ENCODE peak calls at places on chromosomes 4 and X, in six cellular contexts. T is GM12878, G is H1, B is K562, H is HepG2, Y is GM23338. F is an unnamed sample.

GRCh38 chr4:3868841-3869572 is 102.8 kb downstream of the ADRA2C start:
- DNase-seq in B (no peak), G (no peak), H (no peak), T (no peak), Y (no peak), F (no peak)

GRCh38 chr4:153095448-153096204 is 108.6 kb upstream of the TRIM2 start:
- DNase-seq in Y (no peak), G (no peak), H (peak), B (no peak), T (no peak), F (no peak)

GRCh38 chr4:186149872-186150271 is 41.5 kb upstream of the CYP4V2 start:
- DNase-seq in H (peak), T (no peak), Y (peak), B (no peak), G (peak), F (no peak)

GRCh38 chr4:98746530-98746929 is 88.1 kb upstream of the TSPAN5 start:
- DNase-seq in Y (no peak), G (no peak), H (no peak), B (no peak), T (no peak), F (no peak)

GRCh38 chr4:102657206-102657605 is 103.6 kb downstream of the MANBA start:
- DNase-seq in B (no peak), T (no peak), H (no peak), Y (no peak), G (no peak), F (no peak)

GRCh38 chrX:79263550-79263949 is 103.6 kb downstream of the ITM2A start:
- DNase-seq in Y (no peak), T (no peak), B (no peak), H (no peak), G (no peak), F (no peak)

GRCh38 chr4:2537011-2537830 is 774 bp downstream of the FAM193A start:
- DNase-seq in Y (peak), T (no peak), H (peak), B (peak), G (no peak), F (peak)

GRCh38 chr4:137664055-137664405 is 131.7 kb upstream of the PCDH18 start:
- DNase-seq in G (no peak), H (no peak), Y (peak), T (no peak), B (no peak), F (no peak)

GRCh38 chr4:2243682-2244380 is 1.9 kb upstream of the HAUS3 start:
- DNase-seq in G (no peak), B (no peak), Y (no peak), T (no peak), H (peak), F (peak)

GRCh38 chr4:174512745-174513144 is 9.5 kb downstream of the HPGD start:
- DNase-seq in G (no peak), Y (no peak), H (no peak), T (no peak), B (no peak), F (no peak)

GRCh38 chr4:40514409-40515025 is 115.1 kb downstream of the RBM47 start:
- DNase-seq in B (peak), H (peak), T (no peak), G (no peak), Y (no peak), F (no peak)

GRCh38 chr4:87819281-87819919 is 13.4 kb upstream of the MEPE start:
- DNase-seq in Y (peak), H (peak), B (peak), G (no peak), T (no peak), F (peak)

GRCh38 chrX:71163010-71163409 is 18.4 kb downstream of the NLGN3 start:
- DNase-seq in B (no peak), G (no peak), T (no peak), Y (peak), H (no peak), F (peak)

GRCh38 chrX:110563276-110563675 is 204.6 kb downstream of the RTL9 start:
- DNase-seq in T (no peak), Y (no peak), H (no peak), B (no peak), G (no peak), F (no peak)

GRCh38 chr4:108772402-108772801 is 9.5 kb upstream of the ETNPPL start:
- DNase-seq in Y (no peak), G (no peak), B (no peak), T (no peak), H (no peak), F (no peak)

GRCh38 chrX:2145672-2146412 is 354.9 kb downstream of the DHRSX start:
- DNase-seq in H (no peak), G (no peak), Y (no peak), T (no peak), B (no peak), F (no peak)

GRCh38 chr4:89001647-89002518 is 55.1 kb downstream of the FAM13A start:
- DNase-seq in H (no peak), B (no peak), G (no peak), Y (no peak), T (no peak), F (no peak)

GRCh38 chrX:74449322-74449936 is 28.1 kb downstream of the SLC16A2 start:
- DNase-seq in B (no peak), H (no peak), T (no peak), G (no peak), Y (no peak), F (no peak)

GRCh38 chr4:45241976-45242375 is 515.6 kb upstream of the GNPDA2 start:
- DNase-seq in T (no peak), H (no peak), Y (no peak), B (no peak), G (no peak), F (no peak)

GRCh38 chrX:133838761-133839676 is 146.4 kb downstream of the GPC3 start:
- DNase-seq in T (no peak), G (peak), Y (peak), B (peak), H (no peak), F (peak)
- TF ChIP-seq CREB1 in T (no peak), G (no peak), Y (no peak), B (no peak), H (no peak), F (no peak)

GRCh38 chrX:150643958-150644357 is 49.2 kb upstream of the MTMR1 start:
- DNase-seq in Y (no peak), B (no peak), G (no peak), H (no peak), T (no peak), F (no peak)

GRCh38 chrX:150643271-150643670 is 49.9 kb upstream of the MTMR1 start:
- DNase-seq in H (no peak), Y (no peak), G (no peak), T (no peak), B (no peak), F (no peak)

GRCh38 chrX:150649096-150649870 is 43.9 kb upstream of the MTMR1 start:
- DNase-seq in T (no peak), B (no peak), H (no peak), Y (no peak), G (no peak), F (no peak)

GRCh38 chrX:150647331-150647730 is 45.9 kb upstream of the MTMR1 start:
- DNase-seq in Y (no peak), T (no peak), H (no peak), B (no peak), G (no peak), F (no peak)

DNA sequence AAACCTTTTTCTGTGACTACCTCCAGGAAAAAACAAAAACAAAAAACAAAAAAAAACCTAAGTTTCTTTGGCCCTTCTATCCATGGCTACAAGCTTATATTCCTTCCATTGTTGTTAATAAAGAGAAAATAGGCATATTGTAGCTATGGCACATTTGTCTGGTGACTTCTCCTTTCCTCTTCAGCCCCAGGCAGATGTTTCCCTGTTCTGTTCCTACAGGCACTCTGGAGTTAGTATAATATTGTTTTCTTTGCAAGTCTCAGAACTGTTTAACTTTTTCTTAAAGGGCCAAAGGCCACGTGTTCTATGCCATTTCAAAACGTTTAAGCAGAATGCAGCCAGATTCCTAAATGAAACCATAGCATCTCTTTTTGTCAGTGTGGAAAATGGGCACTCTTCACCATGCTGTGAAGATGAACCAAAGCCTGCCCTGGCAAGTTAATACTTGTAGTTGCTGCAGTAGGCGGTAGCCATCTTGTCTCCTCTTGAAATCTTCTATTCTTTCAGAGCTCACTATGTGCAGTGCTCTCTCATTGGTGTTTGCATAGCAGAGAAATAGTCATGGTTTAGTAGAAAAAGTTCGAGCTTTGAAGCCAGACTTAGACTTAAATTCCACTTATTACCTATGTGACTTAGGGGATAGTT is 44.8 kb upstream of the MTMR1 start:
- DNase-seq in G (no peak), H (no peak), B (no peak), Y (no peak), T (no peak), F (no peak)
- TF ChIP-seq CREB1 in G (no peak), H (no peak), B (no peak), Y (no peak), T (no peak), F (no peak)

GRCh38 chr4:110059556-110060191 is 138.7 kb downstream of the ELOVL6 start:
- DNase-seq in T (peak), G (no peak), B (no peak), Y (no peak), H (no peak), F (no peak)
- TF ChIP-seq CREB1 in T (no peak), G (no peak), B (no peak), Y (no peak), H (no peak), F (no peak)

DNA sequence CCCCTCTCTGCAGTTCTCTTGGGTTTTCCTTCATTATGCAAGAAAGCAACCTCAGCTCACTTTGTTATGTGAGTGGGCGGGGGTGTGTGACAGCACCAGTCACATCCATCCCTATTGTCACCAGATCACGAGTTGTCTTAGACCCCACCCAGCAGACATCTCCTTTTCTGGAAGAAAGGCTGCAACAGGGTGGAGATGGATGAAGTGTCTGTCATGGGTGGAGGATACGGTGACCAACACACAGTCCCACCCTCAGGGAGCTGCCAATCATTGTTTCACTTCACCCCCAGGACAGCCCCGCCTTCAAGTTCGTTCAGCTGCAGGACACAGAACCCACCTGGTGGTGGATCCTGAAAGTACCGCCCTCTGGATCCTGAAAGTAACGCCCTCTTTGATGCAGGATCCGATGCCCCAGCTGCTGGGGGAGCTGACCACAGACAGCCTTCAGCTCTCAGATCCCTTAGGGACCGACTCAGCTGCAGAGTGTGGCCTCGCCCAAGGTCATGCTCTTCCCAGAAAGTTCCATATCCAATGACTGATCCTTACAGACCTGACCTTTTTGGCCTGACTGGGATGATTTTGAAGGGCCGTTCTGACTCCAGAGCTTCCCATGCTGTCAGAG is 79.7 kb downstream of the SMIM20 start:
- DNase-seq in B (peak), Y (peak), G (peak), T (no peak), H (peak), F (peak)
- TF ChIP-seq CREB1 in B (no peak), Y (no peak), G (no peak), T (no peak), H (no peak), F (no peak)

DNA sequence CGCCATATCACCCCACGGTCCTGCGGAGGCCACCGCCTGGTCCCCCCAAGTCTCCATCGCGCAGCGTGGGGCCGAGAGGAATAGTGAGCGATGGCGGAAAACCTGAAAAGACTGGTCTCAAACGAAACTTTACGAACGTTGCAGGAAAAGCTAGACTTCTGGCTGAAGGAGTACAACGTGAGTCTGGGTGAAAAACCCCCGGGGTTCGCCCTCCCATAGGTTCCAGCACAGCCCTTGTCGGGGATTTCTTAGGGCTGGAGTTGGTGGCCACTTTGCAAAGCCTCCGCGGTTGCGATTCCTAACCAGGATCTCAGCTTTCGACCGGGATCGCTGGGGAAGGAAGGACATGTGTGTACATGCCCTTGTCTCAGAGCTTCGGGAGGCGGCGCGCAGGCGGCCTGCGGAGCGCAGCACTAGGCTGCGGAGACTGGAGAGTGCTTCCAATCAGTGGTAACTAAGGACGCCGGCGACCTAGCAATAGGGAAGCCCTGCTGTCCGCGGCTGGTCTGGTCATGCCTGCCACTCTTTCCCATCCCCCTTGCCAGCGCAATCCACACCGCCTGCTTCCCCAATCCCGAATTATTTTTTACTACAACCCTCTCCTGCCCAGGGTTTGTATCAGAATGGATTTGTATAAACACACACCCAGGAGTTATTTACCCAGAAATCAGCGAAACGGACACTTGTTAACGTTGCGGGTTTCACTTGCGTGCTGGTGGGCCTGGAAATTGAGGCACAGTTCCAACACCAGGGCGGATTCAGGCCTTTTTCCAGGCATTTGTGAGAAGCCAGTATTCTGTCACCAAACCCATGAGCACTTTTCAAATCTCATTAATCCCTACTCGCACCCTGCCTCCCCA is 741 bp downstream of the SPATA18 start:
- DNase-seq in G (peak), H (peak), Y (peak), B (no peak), T (no peak), F (peak)
- TF ChIP-seq CREB1 in G (no peak), H (no peak), Y (no peak), B (no peak), T (no peak), F (no peak)

DNA sequence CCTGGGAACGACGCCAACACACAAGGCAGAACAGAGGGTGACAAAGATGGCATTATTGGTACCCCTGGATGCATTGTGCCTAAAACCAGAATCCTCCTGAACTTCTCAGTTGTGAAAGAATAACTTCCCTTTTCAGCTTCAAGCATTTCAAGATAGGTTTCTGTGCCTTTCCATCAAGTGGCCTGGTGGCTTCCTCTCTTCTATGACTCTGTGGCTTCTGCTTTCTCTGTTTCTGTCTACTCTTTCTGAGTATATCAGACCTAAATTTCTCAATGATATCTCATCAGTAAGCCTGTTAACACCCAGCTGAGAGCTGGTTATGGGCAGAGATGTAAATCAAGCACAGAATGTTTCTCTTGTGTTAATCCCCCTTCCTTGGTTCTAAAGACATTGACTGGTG is 21.4 kb upstream of the FAM9B start:
- DNase-seq in B (no peak), G (no peak), Y (no peak), H (no peak), T (no peak), F (no peak)
- TF ChIP-seq CREB1 in B (no peak), G (no peak), Y (no peak), H (no peak), T (no peak), F (no peak)

GRCh38 chr4:94409947-94410346 is 41.8 kb upstream of the PDLIM5 start:
- DNase-seq in H (no peak), Y (no peak), G (no peak), B (no peak), T (no peak), F (no peak)

GRCh38 chr4:94409375-94409679 is 42.4 kb upstream of the PDLIM5 start:
- DNase-seq in T (no peak), Y (no peak), G (no peak), H (no peak), B (no peak), F (no peak)

GRCh38 chr4:94406668-94407437 is 44.9 kb upstream of the PDLIM5 start:
- DNase-seq in G (peak), T (peak), H (peak), Y (peak), B (peak), F (peak)

GRCh38 chr4:94408549-94409374 is 43.0 kb upstream of the PDLIM5 start:
- DNase-seq in T (no peak), H (peak), G (no peak), B (no peak), Y (peak), F (no peak)

GRCh38 chr4:94407846-94408245 is 43.9 kb upstream of the PDLIM5 start:
- DNase-seq in Y (no peak), B (no peak), T (no peak), H (no peak), G (no peak), F (no peak)
- TF ChIP-seq CREB1 in Y (no peak), B (no peak), T (no peak), H (no peak), G (no peak), F (no peak)

DNA sequence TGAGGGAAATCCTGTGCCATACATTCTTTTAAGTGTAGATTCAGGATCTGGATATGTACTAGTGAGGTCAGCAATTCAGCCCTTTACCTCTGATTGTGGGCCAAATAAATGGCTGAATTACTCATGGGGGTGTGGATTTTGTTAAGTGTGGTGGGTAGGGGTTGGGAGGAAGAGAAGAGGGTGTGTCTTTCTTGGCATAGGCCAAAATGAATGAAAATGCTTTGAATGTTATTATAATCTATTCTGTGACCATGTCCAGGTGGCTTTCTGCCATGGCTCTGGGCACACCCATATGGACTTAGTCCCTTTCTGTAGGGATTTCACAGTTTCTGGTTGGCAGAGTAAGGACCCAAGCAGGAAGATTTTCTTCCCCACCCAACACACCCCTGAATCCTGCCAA is 244.3 kb downstream of the CBR4 start:
- DNase-seq in G (no peak), Y (no peak), T (no peak), H (no peak), B (no peak), F (no peak)
- TF ChIP-seq CREB1 in G (no peak), Y (no peak), T (no peak), H (no peak), B (no peak), F (no peak)